ENCODE peak calls at places on chromosomes 2 and 18, in seven cellular contexts. A is right atrium auricular region, C is pancreas, E is heart right ventricle, F is AG10803, P is adrenal gland, U is NB4. Y is an unnamed sample.

GRCh38 chr2:49224426-49225010 is 70.2 kb upstream of the FSHR start:
- DNase-seq in A (no peak), C (peak), E (peak), F (no peak), P (no peak), U (no peak), Y (no peak)

GRCh38 chr2:240481720-240482119 is 46.3 kb downstream of the GPC1 start:
- DNase-seq in A (peak), C (no peak), E (no peak), F (no peak), P (no peak), U (no peak), Y (no peak)

GRCh38 chr2:11553661-11554429 is 20.0 kb downstream of the GREB1 start:
- DNase-seq in A (peak), C (no peak), E (no peak), F (peak), P (no peak), U (peak), Y (no peak)

GRCh38 chr2:186862869-186863709 is 14.1 kb upstream of the ZSWIM2 start:
- DNase-seq in A (no peak), C (no peak), E (no peak), F (peak), P (no peak), U (peak), Y (no peak)

GRCh38 chr2:74010087-74010541 is 25.4 kb downstream of the TET3 start:
- DNase-seq in A (no peak), C (peak), E (peak), F (no peak), P (no peak), U (no peak), Y (peak)

GRCh38 chr18:68893396-68893795 is 95.5 kb downstream of the CCDC102B start:
- DNase-seq in A (no peak), C (no peak), E (no peak), F (no peak), P (no peak), U (no peak), Y (no peak)

GRCh38 chr2:63189026-63189425 is 138.4 kb downstream of the OTX1 start:
- DNase-seq in A (no peak), C (peak), E (no peak), F (peak), P (no peak), U (peak), Y (no peak)

GRCh38 chr2:158321264-158321663 is 135.3 kb downstream of the CCDC148 start:
- DNase-seq in A (no peak), C (no peak), E (no peak), F (peak), P (no peak), U (no peak), Y (no peak)

GRCh38 chr18:48813833-48814489 is 136.8 kb downstream of the SMAD7 start:
- DNase-seq in A (peak), C (no peak), E (no peak), F (no peak), P (peak), U (no peak), Y (no peak)

GRCh38 chr2:157787364-157787938 is 88.7 kb downstream of the ACVR1 start:
- DNase-seq in A (no peak), C (no peak), E (no peak), F (no peak), P (no peak), U (no peak), Y (no peak)

GRCh38 chr2:71505086-71505769 is 51.9 kb downstream of the DYSF start:
- DNase-seq in A (no peak), C (no peak), E (peak), F (no peak), P (no peak), U (no peak), Y (no peak)

GRCh38 chr2:103289101-103289725 is 527.4 kb downstream of the TMEM182 start:
- DNase-seq in A (no peak), C (no peak), E (no peak), F (no peak), P (no peak), U (no peak), Y (no peak)

GRCh38 chr2:187549951-187550555 is 4.2 kb downstream of the TFPI start:
- DNase-seq in A (no peak), C (no peak), E (no peak), F (no peak), P (no peak), U (no peak), Y (no peak)

GRCh38 chr18:62637807-62638687 is 77.3 kb upstream of the PHLPP1 start:
- DNase-seq in A (no peak), C (peak), E (no peak), F (no peak), P (no peak), U (peak), Y (peak)

GRCh38 chr2:119333360-119333759 is 33.3 kb downstream of the C2orf76 start:
- DNase-seq in A (no peak), C (no peak), E (no peak), F (peak), P (no peak), U (peak), Y (no peak)

GRCh38 chr2:55888941-55889340 is 34.6 kb downstream of the EFEMP1 start:
- DNase-seq in A (no peak), C (no peak), E (peak), F (peak), P (no peak), U (no peak), Y (no peak)

DNA sequence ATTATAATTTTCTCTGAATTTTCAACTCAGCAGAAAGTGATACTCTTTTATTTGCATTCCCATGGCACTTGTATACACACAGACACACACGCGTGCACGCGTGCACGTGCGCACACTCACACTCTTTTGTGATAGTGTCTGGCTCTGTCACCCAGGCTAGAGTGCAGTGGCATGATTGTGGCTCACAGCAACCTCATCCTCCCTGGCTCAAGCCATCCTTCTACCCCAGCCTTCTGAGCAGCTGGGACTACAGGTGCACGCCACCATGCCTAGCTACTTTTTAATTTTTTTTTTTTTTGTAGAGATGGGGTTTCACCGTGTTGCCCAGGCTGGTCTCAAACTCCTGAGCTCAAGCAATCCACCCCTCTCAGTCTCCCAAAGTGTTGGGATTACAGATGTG is 123.2 kb downstream of the MC4R start:
- DNase-seq in A (no peak), C (no peak), E (no peak), F (no peak), P (no peak), U (no peak), Y (no peak)
- H3K4me3 ChIP-seq in A (no peak), C (no peak), E (no peak), F (no peak), P (no peak), U (no peak), Y (no peak)

DNA sequence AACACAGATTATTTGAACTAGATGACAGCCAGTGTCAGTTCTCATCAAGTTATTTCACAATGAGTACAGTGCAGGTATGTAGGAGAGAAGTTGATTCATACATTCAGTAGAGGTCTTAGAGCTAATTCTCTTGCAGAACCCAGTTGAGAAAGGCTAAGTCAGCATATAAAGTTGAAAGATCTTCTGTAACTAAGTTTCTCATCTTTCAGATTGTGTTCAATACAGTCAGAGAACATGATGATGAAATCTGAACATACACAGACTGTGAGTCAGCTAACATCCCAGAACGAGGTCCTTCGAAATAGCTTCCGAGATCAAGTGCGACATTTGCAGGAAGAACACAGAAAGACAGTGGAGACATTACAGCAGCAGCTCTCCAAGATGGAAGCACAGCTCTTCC is 41.9 kb upstream of the LIMS1 start:
- DNase-seq in A (no peak), C (no peak), E (no peak), F (peak), P (no peak), U (no peak), Y (no peak)
- TF ChIP-seq CTCF in A (no peak), C (no peak), E (no peak), F (no peak), P (no peak), U (no peak), Y (no peak)

GRCh38 chr2:69385443-69386151 is 1.4 kb downstream of the GFPT1 start:
- DNase-seq in A (no peak), C (no peak), E (no peak), F (peak), P (no peak), U (peak), Y (no peak)
- H3K4me3 ChIP-seq in A (no peak), C (peak), E (no peak), F (peak), P (peak), U (peak), Y (peak)

DNA sequence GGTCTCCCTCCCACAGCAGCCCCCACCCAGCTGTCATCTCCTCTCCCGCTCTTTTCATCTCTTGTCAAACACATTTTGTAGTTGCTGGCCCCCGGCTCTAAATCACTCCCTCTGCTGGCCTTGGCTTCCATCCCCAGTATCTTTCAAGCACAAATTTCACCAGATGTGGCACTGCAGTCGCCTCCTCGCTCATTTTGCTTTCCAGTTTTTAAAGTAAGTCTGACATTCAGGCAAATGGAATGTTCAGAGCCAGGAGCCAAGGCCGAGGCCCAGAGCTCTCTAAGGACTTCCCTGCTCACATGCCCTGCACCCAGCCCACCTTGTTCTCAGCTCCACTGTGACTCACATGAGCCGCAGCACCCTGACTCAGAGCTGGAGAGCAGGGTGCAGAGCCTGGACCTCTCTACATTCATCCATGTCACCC is 158.4 kb downstream of the GALNT14 start:
- DNase-seq in A (no peak), C (no peak), E (no peak), F (peak), P (no peak), U (no peak), Y (no peak)
- TF ChIP-seq CTCF in A (peak), C (no peak), E (peak), F (peak), P (no peak), U (no peak), Y (no peak)

GRCh38 chr2:120867290-120868231 is 131.9 kb downstream of the GLI2 start:
- DNase-seq in A (peak), C (peak), E (peak), F (peak), P (peak), U (no peak), Y (no peak)
- H3K4me3 ChIP-seq in A (peak), C (no peak), E (peak), F (peak), P (peak), U (no peak), Y (no peak)

GRCh38 chr2:24083567-24084385 is 858 bp downstream of the TP53I3 start:
- DNase-seq in A (peak), C (no peak), E (no peak), F (peak), P (no peak), U (peak), Y (peak)
- TF ChIP-seq CTCF in A (no peak), C (no peak), E (no peak), F (peak), P (no peak), U (no peak), Y (no peak)

DNA sequence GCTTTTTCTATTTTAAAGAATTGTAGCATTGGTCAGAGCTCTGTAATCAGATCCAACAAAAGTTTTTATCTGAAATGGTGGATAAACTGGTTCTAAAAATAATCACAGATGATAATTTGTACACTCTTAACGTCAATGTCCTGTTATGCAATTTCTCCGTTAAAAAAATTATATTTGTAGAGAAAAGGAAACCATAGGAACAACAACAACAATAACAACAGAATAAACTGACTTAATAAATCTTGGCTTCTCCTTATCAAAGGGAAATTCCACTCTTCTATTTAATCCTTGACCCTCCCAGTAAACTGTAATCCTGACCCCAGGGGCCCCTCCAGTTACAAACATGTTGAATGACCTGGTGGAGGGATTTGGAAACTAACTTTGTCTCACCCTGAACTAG is 78.6 kb upstream of the ZFP36L2 start:
- DNase-seq in A (peak), C (no peak), E (no peak), F (peak), P (no peak), U (no peak), Y (no peak)
- H3K4me3 ChIP-seq in A (no peak), C (no peak), E (no peak), F (no peak), P (peak), U (no peak), Y (no peak)

GRCh38 chr18:33034941-33035340 is 262.1 kb upstream of the KLHL14 start:
- DNase-seq in A (no peak), C (no peak), E (no peak), F (no peak), P (no peak), U (no peak), Y (no peak)
- TF ChIP-seq CTCF in A (no peak), C (no peak), E (no peak), F (no peak), P (no peak), U (no peak), Y (no peak)

Y was measured in LNCaP clone FGC.